ENCODE peak calls at places on chromosomes 1 and 21, in four cellular contexts. N is HuH-7, Q is fibroblast of mammary gland, F is A549. W is an unnamed sample.

GRCh38 chr1:224565186-224565585 is 50.9 kb upstream of the CNIH3 start:
- DNase-seq in N (no peak), Q (peak; percentile 97), F (peak; percentile 74), W (peak; percentile 99)

GRCh38 chr1:33897092-33897725 is 33.3 kb downstream of the HMGB4 start:
- DNase-seq in N (no peak), Q (peak; percentile 41), F (no peak), W (no peak)

GRCh38 chr21:41133896-41134522 is 34.0 kb upstream of the BACE2 start:
- DNase-seq in N (peak; percentile 56), Q (peak; percentile 59), F (peak; percentile 41), W (peak; percentile 42)

GRCh38 chr1:234022302-234022701 is 117.8 kb downstream of the SLC35F3 start:
- DNase-seq in N (no peak), Q (no peak), F (no peak), W (no peak)

GRCh38 chr1:22471078-22471477 is 19.4 kb downstream of the ZBTB40 start:
- DNase-seq in N (no peak), Q (peak; percentile 84), F (no peak), W (peak; percentile 59)

GRCh38 chr1:215377736-215378135 is 189.4 kb upstream of the KCTD3 start:
- DNase-seq in N (no peak), Q (peak; percentile 10), F (no peak), W (no peak)

GRCh38 chr1:113811353-113811887 is 856 bp downstream of the RSBN1 start:
- DNase-seq in N (peak; percentile 26), Q (peak; percentile 23), F (peak; percentile 18), W (peak; percentile 28)

GRCh38 chr1:234722904-234723588 is 113.1 kb upstream of the IRF2BP2 start:
- DNase-seq in N (no peak), Q (peak; percentile 97), F (peak; percentile 65), W (peak; percentile 88)

GRCh38 chr1:205798577-205798976 is 14.4 kb downstream of the SLC41A1 start:
- DNase-seq in N (no peak), Q (no peak), F (no peak), W (no peak)

GRCh38 chr1:65232402-65233122 is 76.8 kb upstream of the DNAJC6 start:
- DNase-seq in N (no peak), Q (no peak), F (no peak), W (no peak)

GRCh38 chr1:30312226-30312625 is 411.2 kb downstream of the MATN1 start:
- DNase-seq in N (no peak), Q (no peak), F (no peak), W (no peak)

GRCh38 chr1:158285756-158286241 is 3.9 kb upstream of the CD1C start:
- DNase-seq in N (no peak), Q (no peak), F (no peak), W (peak; percentile 32)

GRCh38 chr21:27083144-27083543 is 116.3 kb upstream of the ADAMTS5 start:
- DNase-seq in N (no peak), Q (no peak), F (no peak), W (no peak)

GRCh38 chr21:21101911-21102310 is 103.7 kb downstream of the NCAM2 start:
- DNase-seq in N (peak; percentile 13), Q (peak; percentile 49), F (no peak), W (peak; percentile 9)

GRCh38 chr1:22018583-22019559 is 17.4 kb downstream of the CELA3A start:
- DNase-seq in N (no peak), Q (peak; percentile 97), F (peak; percentile 66), W (peak; percentile 94)

GRCh38 chr1:206583461-206584264 is 28.6 kb downstream of the EIF2D start:
- DNase-seq in N (peak; percentile 70), Q (peak; percentile 69), F (peak; percentile 62), W (peak; percentile 57)

GRCh38 chr1:93999806-94000205 is 90.6 kb upstream of the GCLM start:
- DNase-seq in N (no peak), Q (no peak), F (no peak), W (no peak)